ENCODE peak calls at places on chromosome 14, in ten cellular contexts. A is HL-60, J is fibroblast of lung, X is GM23338, P is cardiac muscle cell, V is A549, W is tibial artery, K is OCI-LY7, H is GM12865, E is GM10248. N is an unnamed sample.

GRCh38 chr14:44783899-44784298 is 177.8 kb downstream of the KLHL28 start:
- DNase-seq in E (no peak), W (no peak), J (no peak), X (no peak), V (no peak), P (no peak), H (no peak), A (no peak), K (no peak), N (no peak)

GRCh38 chr14:37056473-37056872 is 115.9 kb downstream of the SLC25A21 start:
- DNase-seq in X (peak; percentile 32), A (no peak), V (peak; percentile 45), P (no peak), K (no peak), W (no peak), J (peak; percentile 37), E (no peak), H (no peak), N (no peak)

GRCh38 chr14:105150368-105151111 is 18.0 kb downstream of the JAG2 start:
- DNase-seq in X (no peak), W (no peak), V (no peak), A (no peak), J (no peak), K (no peak), H (no peak), E (no peak), P (no peak), N (no peak)

GRCh38 chr14:55512421-55512820 is 67.6 kb upstream of the KTN1 start:
- DNase-seq in J (peak; percentile 8), A (no peak), X (no peak), V (no peak), H (no peak), K (no peak), P (no peak), W (no peak), E (no peak), N (no peak)

GRCh38 chr14:50943943-50944646 is at the start of gene PYGL:
- DNase-seq in K (peak; percentile 50), X (peak; percentile 89), V (peak; percentile 77), A (peak; percentile 80), E (peak; percentile 62), H (peak; percentile 70), J (peak; percentile 60), W (peak; percentile 76), P (peak; percentile 85), N (peak; percentile 82)

GRCh38 chr14:56294125-56294524 is 175.9 kb downstream of the PELI2 start:
- DNase-seq in K (peak; percentile 1), A (no peak), V (peak; percentile 27), X (peak; percentile 38), H (peak; percentile 7), E (no peak), W (no peak), J (no peak), P (peak; percentile 11), N (no peak)

GRCh38 chr14:20809917-20810316 is 7.3 kb upstream of the RNASE1 start:
- DNase-seq in J (no peak), K (no peak), E (no peak), W (no peak), H (no peak), V (no peak), A (no peak), X (no peak), P (no peak), N (no peak)

GRCh38 chr14:86652512-86652911 is 1122.6 kb downstream of the FLRT2 start:
- DNase-seq in A (no peak), J (no peak), H (no peak), V (no peak), K (no peak), X (no peak), P (no peak), E (no peak), W (no peak), N (no peak)

GRCh38 chr14:81927069-81927468 is 393.4 kb upstream of the SEL1L start:
- DNase-seq in K (no peak), E (no peak), A (no peak), J (no peak), W (no peak), X (peak; percentile 73), V (no peak), H (no peak), P (peak; percentile 23), N (no peak)

GRCh38 chr14:24710403-24711063 is 76.5 kb upstream of the GZMB start:
- DNase-seq in X (peak; percentile 78), K (peak; percentile 61), A (peak; percentile 47), H (peak; percentile 73), J (peak; percentile 69), W (peak; percentile 39), E (peak; percentile 62), V (peak; percentile 58), P (peak; percentile 59), N (peak; percentile 52)

GRCh38 chr14:53002576-53002975 is 51.7 kb upstream of the FERMT2 start:
- DNase-seq in P (no peak), X (no peak), A (no peak), J (no peak), K (peak; percentile 5), H (no peak), E (no peak), W (no peak), V (peak; percentile 6), N (no peak)

GRCh38 chr14:75715926-75716780 is 55.1 kb downstream of the TTLL5 start:
- DNase-seq in E (no peak), V (peak; percentile 20), A (no peak), P (no peak), W (no peak), X (peak; percentile 23), K (no peak), J (peak; percentile 88), H (no peak), N (no peak)

DNA sequence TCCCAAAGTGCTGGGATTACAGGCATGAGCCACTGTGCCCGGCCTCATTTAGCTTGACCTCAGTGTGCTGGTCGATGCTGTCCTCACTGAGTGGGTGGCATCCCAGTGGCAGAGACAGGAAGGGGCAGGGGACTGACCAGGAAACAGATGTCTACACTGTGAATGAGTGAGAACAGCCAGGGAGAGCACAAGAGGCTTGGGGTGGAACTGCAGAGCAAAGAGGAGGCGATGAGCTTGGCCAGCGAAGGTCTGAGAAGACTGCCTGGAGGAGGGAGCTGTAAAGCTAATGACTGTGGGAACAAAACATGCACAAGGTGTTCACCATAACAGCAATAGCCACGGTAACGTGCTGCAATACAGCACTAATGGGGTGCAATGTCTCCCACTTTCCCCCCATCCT is 57.2 kb upstream of the BEGAIN start:
- DNase-seq in H (no peak), P (no peak), W (no peak), E (no peak), K (no peak), A (no peak), J (no peak), X (no peak), V (no peak), N (no peak)
- TF ChIP-seq CTCF in H (no peak), P (no peak), W (no peak), E (no peak), K (no peak), A (no peak), J (no peak), X (no peak), V (no peak), N (no peak)

DNA sequence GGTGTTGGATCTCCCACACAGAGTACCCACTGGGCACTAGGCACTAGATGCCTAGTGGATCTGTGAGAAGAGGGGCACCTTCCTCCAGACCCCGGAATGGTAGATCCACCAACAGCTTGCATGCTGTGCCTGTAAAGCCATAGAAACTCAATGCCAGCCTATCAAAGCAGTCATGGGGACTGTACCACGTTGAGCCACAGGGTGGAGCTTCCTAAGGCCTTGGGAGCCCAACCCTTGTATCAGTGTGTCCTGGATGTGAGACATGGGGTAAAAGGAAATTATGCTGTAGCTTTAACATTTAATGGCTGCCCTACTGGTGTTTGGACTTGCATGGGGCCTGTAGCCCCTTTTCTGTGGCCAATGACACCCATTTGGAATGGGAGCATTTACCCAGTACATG is 1024.9 kb downstream of the TMEM121 start:
- DNase-seq in E (no peak), V (no peak), P (no peak), H (no peak), X (no peak), J (no peak), A (no peak), K (peak; percentile 32), W (no peak), N (no peak)
- TF ChIP-seq CTCF in E (peak; percentile 3), V (no peak), P (no peak), H (no peak), X (no peak), J (no peak), A (no peak), K (peak; percentile 39), W (no peak), N (no peak)

GRCh38 chr14:99351166-99352007 is 79.4 kb upstream of the BCL11B start:
- DNase-seq in A (no peak), J (no peak), W (no peak), X (peak; percentile 46), V (peak; percentile 14), K (no peak), E (no peak), P (no peak), H (no peak), N (no peak)
- TF ChIP-seq CTCF in A (no peak), J (no peak), W (no peak), X (peak; percentile 59), V (no peak), K (peak; percentile 30), E (no peak), P (no peak), H (no peak), N (no peak)

DNA sequence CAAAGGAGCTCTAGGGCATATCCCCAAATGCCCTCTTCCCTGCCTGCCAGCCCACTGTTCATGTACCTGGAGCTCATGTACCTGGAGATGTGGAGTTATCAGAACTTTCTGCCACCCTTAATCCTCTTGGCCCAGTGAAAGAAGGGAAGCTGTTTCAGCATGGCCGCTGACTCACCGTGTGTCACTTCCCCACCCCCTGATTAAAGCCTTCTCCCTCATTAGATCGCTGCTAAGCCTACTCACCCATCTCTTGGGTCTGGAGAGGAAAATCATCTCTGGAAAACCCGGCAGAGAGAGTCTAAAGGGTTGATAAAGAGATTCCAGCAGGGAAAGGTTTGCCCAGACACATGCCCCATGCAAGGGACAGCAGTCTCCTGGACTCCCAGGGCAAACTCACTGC is 4.5 kb upstream of the LTBP2 start:
- DNase-seq in J (peak; percentile 74), A (peak; percentile 14), V (peak; percentile 61), W (peak; percentile 70), P (no peak), H (no peak), E (no peak), K (no peak), X (no peak), N (no peak)
- TF ChIP-seq CTCF in J (no peak), A (no peak), V (no peak), W (no peak), P (no peak), H (no peak), E (no peak), K (no peak), X (no peak), N (no peak)

GRCh38 chr14:67420102-67420739 is 8.3 kb upstream of the PLEK2 start:
- DNase-seq in X (peak; percentile 87), P (no peak), K (peak; percentile 67), E (no peak), H (peak; percentile 62), J (no peak), A (peak; percentile 28), V (no peak), W (no peak), N (no peak)
- TF ChIP-seq CTCF in X (peak; percentile 86), P (peak; percentile 36), K (peak; percentile 90), E (peak; percentile 62), H (peak; percentile 70), J (peak; percentile 24), A (peak; percentile 55), V (peak; percentile 50), W (no peak), N (peak; percentile 43)